ENCODE peak calls at places on chromosome 7, in six cellular contexts. J is PC-3, W is aorta, Q is tibial artery, U is sigmoid colon, E is spleen. V is an unnamed sample. For H3K9me3, the result is how much of the 10 kb centered on the place peaks cover.

GRCh38 chr7:66877577-66878300 is 43.3 kb upstream of the TMEM248 start:
- DNase-seq in J (no peak), W (no peak), Q (no peak), U (no peak), E (no peak), V (no peak)

GRCh38 chr7:27973625-27974024 is 207.0 kb downstream of the JAZF1 start:
- DNase-seq in J (no peak), W (no peak), Q (no peak), U (no peak), E (no peak), V (no peak)

GRCh38 chr7:154372106-154372505 is 319.9 kb downstream of the DPP6 start:
- DNase-seq in J (no peak), W (no peak), Q (no peak), U (no peak), E (no peak), V (no peak)

GRCh38 chr7:99437946-99438572 is 539 bp downstream of the PTCD1 start:
- DNase-seq in J (no peak), W (no peak), Q (no peak), U (no peak), E (no peak), V (no peak)

GRCh38 chr7:105876964-105877601 is 684 bp upstream of the ATXN7L1 start:
- DNase-seq in J (peak), W (peak), Q (peak), U (peak), E (peak), V (peak)

GRCh38 chr7:128203047-128203491 is 38.0 kb upstream of the LEP start:
- DNase-seq in J (no peak), W (no peak), Q (no peak), U (no peak), E (no peak), V (no peak)

GRCh38 chr7:142438235-142438922 is 180.5 kb upstream of the PRSS58 start:
- DNase-seq in J (peak), W (no peak), Q (no peak), U (no peak), E (no peak), V (no peak)

GRCh38 chr7:2288986-2289611 is 25.1 kb downstream of the SNX8 start:
- DNase-seq in J (no peak), W (no peak), Q (no peak), U (no peak), E (no peak), V (no peak)

GRCh38 chr7:141544831-141545230 is 6.4 kb upstream of the AGK start:
- DNase-seq in J (no peak), W (no peak), Q (no peak), U (no peak), E (no peak), V (no peak)

GRCh38 chr7:38027884-38028455 is 107.5 kb downstream of the EPDR1 start:
- DNase-seq in J (peak), W (no peak), Q (no peak), U (no peak), E (no peak), V (no peak)

GRCh38 chr7:11141541-11141940 is 167.9 kb downstream of the PHF14 start:
- DNase-seq in J (no peak), W (no peak), Q (no peak), U (no peak), E (no peak), V (no peak)

GRCh38 chr7:86574006-86574405 is 69.7 kb upstream of the GRM3 start:
- DNase-seq in J (no peak), W (no peak), Q (no peak), U (no peak), E (no peak), V (no peak)

GRCh38 chr7:131067220-131067619 is 260.5 kb upstream of the MKLN1 start:
- DNase-seq in J (no peak), W (no peak), Q (no peak), U (no peak), E (no peak), V (no peak)

GRCh38 chr7:84801396-84801795 is 385.5 kb downstream of the SEMA3D start:
- DNase-seq in J (no peak), W (no peak), Q (no peak), U (no peak), E (no peak), V (no peak)

GRCh38 chr7:68760556-68760955 is 837.7 kb upstream of the AUTS2 start:
- DNase-seq in J (no peak), W (no peak), Q (no peak), U (no peak), E (no peak), V (no peak)

DNA sequence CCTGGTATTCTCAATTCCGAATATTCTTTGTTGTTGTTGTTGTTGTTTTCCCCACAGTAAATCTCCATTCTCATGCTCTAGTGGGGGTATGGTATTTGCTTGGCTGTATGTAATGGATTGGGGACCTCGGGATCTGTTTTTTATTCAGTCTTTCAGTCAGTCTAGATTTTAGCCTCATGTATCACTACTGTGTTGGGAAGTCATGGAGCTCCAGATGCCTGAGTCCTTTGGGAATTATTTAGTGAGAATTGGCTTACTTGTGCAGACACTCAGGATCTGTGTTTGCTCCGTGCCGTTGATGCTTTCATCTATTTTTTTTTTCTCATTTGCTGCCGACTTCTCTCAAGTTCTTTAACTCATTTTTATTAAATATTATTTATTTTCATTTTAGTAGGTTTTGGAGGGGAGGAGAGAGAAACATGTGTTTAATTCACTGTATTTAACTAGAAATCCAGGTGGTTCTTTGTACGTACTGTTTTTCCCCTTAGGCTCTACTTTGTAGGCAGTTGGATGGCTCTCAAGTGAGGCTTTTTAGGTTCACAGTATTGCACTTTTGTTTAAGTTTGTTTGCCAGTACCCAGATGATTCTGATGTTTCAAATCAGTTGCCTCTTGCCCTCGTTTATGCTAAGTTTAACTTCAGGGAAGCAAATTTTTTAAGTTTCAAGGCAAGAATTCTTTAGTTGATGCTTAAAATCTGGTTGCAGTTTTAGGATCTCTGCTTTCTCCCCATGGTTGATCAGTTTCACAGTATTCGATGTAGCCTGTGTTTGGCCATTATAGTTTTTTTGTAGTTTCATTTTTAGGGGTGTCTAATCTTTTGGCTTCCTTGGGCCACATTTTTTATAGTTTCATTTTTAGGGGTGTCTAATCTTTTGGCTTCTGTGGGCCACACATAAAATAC is 36.9 kb downstream of the ZNRF2 start:
- DNase-seq in J (no peak), W (no peak), Q (no peak), U (no peak), E (no peak), V (no peak)
- H3K27ac ChIP-seq in J (no peak), W (no peak), Q (no peak), U (peak), E (peak), V (peak)

GRCh38 chr7:126445991-126446390 is 806.8 kb downstream of the GRM8 start:
- DNase-seq in J (no peak), W (no peak), Q (no peak), U (no peak), E (no peak), V (no peak)

GRCh38 chr7:126436213-126436868 is 816.4 kb downstream of the GRM8 start:
- DNase-seq in J (no peak), W (no peak), Q (no peak), U (no peak), E (no peak), V (no peak)

GRCh38 chr7:126443951-126444350 is 808.8 kb downstream of the GRM8 start:
- DNase-seq in J (no peak), W (no peak), Q (no peak), U (no peak), E (no peak), V (no peak)

GRCh38 chr7:126440542-126440941 is 812.2 kb downstream of the GRM8 start:
- DNase-seq in J (no peak), W (no peak), Q (no peak), U (no peak), E (no peak), V (no peak)

DNA sequence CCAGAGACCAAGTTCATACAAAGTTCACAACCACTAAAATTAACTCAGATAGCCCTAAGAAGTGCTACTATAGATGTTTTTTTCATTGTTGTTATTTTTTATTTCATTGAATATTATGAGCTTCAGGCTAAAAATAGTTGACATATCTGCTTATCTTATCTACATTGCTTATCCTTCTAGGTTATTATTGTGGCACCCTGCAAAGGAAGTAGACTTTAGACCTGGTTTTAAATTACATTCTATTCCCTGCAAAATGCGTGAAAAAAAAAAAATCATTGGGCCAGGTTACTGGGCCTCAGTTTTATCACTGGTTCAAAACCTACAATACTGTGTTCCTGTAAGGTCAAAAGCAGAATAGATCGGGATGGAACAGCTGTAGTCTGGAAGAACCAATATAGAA is 811.0 kb downstream of the GRM8 start:
- DNase-seq in J (no peak), W (no peak), Q (no peak), U (no peak), E (no peak), V (no peak)
- H3K9me3 ChIP-seq in J (under half), W (under half), Q (under half), U (under half), E (under half), V (under half)

DNA sequence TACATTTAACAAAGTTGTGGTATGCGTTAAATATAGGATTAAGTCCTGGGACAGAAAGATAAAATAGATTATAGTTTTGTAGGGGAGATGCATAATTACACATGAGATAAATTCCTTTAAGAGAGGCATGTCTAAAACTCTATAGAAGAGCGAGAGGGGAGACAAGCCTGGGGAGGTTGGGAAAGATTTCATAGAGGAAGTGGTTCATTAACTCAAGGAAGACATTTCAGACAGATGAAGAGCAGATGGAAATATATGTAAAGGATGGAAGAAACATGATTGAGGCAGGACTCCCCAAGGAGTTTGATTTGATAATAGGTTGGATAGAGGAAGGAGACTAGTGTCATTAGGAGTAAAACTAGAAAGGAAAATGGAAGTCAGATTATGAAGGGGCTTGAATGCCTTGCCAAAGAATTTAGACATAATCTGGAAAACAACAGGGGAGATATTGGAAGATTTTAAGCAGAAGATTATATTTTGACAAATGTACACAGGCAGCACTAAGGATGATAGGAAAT is 96.1 kb downstream of the PHTF2 start:
- DNase-seq in J (no peak), W (no peak), Q (no peak), U (no peak), E (no peak), V (no peak)
- H3K4me3 ChIP-seq in J (no peak), W (no peak), Q (no peak), U (no peak), E (no peak), V (no peak)

GRCh38 chr7:155457544-155458316 is at the start of gene EN2:
- DNase-seq in J (peak), W (no peak), Q (no peak), U (no peak), E (no peak), V (no peak)
- H3K27ac ChIP-seq in J (no peak), W (no peak), Q (no peak), U (no peak), E (no peak), V (no peak)